ENCODE peak calls at places on chromosomes 5 and 9, in seven cellular contexts. E, K, F, S, I, D and V are unnamed samples.

GRCh38 chr9:8845376-8845775 is 1045.8 kb upstream of the DMAC1 start:
- DNase-seq in E (peak; percentile 68), K (peak; percentile 79), F (no peak), S (no peak), I (no peak), D (no peak), V (peak; percentile 81)

GRCh38 chr9:133729646-133730281 is 8.4 kb downstream of the SARDH start:
- DNase-seq in E (no peak), K (no peak), F (no peak), S (no peak), I (no peak), D (no peak), V (no peak)

GRCh38 chr5:40677456-40677855 is 2.3 kb upstream of the PTGER4 start:
- DNase-seq in E (no peak), K (no peak), F (no peak), S (no peak), I (no peak), D (no peak), V (no peak)

GRCh38 chr5:173452506-173452905 is 124.3 kb upstream of the STC2 start:
- DNase-seq in E (no peak), K (no peak), F (no peak), S (no peak), I (no peak), D (peak; percentile 39), V (no peak)

GRCh38 chr9:82957526-82958379 is 105.2 kb downstream of the RASEF start:
- DNase-seq in E (no peak), K (peak; percentile 49), F (no peak), S (no peak), I (no peak), D (no peak), V (peak; percentile 90)

GRCh38 chr9:134368571-134368970 is 42.3 kb downstream of the RXRA start:
- DNase-seq in E (no peak), K (no peak), F (no peak), S (no peak), I (no peak), D (no peak), V (no peak)

GRCh38 chr9:89469003-89469402 is 28.9 kb downstream of the SEMA4D start:
- DNase-seq in E (no peak), K (no peak), F (no peak), S (no peak), I (no peak), D (no peak), V (no peak)

GRCh38 chr5:133295520-133295919 is 243.7 kb downstream of the HSPA4 start:
- DNase-seq in E (no peak), K (no peak), F (no peak), S (no peak), I (no peak), D (no peak), V (no peak)

GRCh38 chr9:10062629-10063395 is 550.0 kb downstream of the PTPRD start:
- DNase-seq in E (no peak), K (no peak), F (no peak), S (no peak), I (no peak), D (no peak), V (peak; percentile 27)

GRCh38 chr5:15191012-15191411 is 309.0 kb upstream of the FBXL7 start:
- DNase-seq in E (no peak), K (no peak), F (no peak), S (no peak), I (no peak), D (peak; percentile 5), V (no peak)

GRCh38 chr5:134563962-134564361 is 38.5 kb downstream of the JADE2 start:
- DNase-seq in E (no peak), K (no peak), F (no peak), S (no peak), I (no peak), D (no peak), V (no peak)

GRCh38 chr9:128139621-128140020 is 9.6 kb upstream of the LCN2 start:
- DNase-seq in E (peak; percentile 8), K (no peak), F (no peak), S (no peak), I (no peak), D (no peak), V (peak; percentile 45)

GRCh38 chr9:115327441-115328122 is 209.6 kb upstream of the TNC start:
- DNase-seq in E (no peak), K (no peak), F (no peak), S (no peak), I (no peak), D (peak; percentile 69), V (no peak)

GRCh38 chr9:93076101-93076791 is 17.7 kb downstream of the SUSD3 start:
- DNase-seq in E (no peak), K (no peak), F (no peak), S (no peak), I (no peak), D (no peak), V (no peak)

GRCh38 chr5:112551437-112552018 is 132.5 kb upstream of the EPB41L4A start:
- DNase-seq in E (no peak), K (peak; percentile 50), F (no peak), S (peak; percentile 62), I (no peak), D (peak; percentile 67), V (peak; percentile 77)

GRCh38 chr9:104927912-104928740 is at the start of gene ABCA1:
- DNase-seq in E (peak; percentile 96), K (peak; percentile 52), F (peak; percentile 68), S (peak; percentile 94), I (peak; percentile 59), D (peak; percentile 91), V (peak; percentile 90)

GRCh38 chr5:168317521-168318147 is 26.2 kb downstream of the WWC1 start:
- DNase-seq in E (no peak), K (peak; percentile 21), F (no peak), S (peak; percentile 62), I (no peak), D (peak; percentile 94), V (peak; percentile 40)

GRCh38 chr5:67483453-67484030 is 286.9 kb upstream of the CD180 start:
- DNase-seq in E (no peak), K (no peak), F (no peak), S (no peak), I (no peak), D (peak; percentile 35), V (no peak)

GRCh38 chr5:145521066-145521465 is 314.1 kb downstream of the PRELID2 start:
- DNase-seq in E (no peak), K (no peak), F (no peak), S (no peak), I (no peak), D (no peak), V (peak; percentile 69)

GRCh38 chr9:123925820-123926219 is 4.1 kb downstream of the DENND1A start:
- DNase-seq in E (no peak), K (no peak), F (no peak), S (no peak), I (no peak), D (peak; percentile 81), V (no peak)

GRCh38 chr5:55276771-55277170 is 30.7 kb downstream of the DHX29 start:
- DNase-seq in E (no peak), K (no peak), F (no peak), S (no peak), I (no peak), D (peak; percentile 70), V (no peak)

GRCh38 chr9:108759399-108759798 is 96.4 kb downstream of the ACTL7B start:
- DNase-seq in E (no peak), K (peak; percentile 28), F (no peak), S (no peak), I (no peak), D (no peak), V (peak; percentile 75)

GRCh38 chr9:90029996-90030395 is 425.2 kb downstream of the GADD45G start:
- DNase-seq in E (no peak), K (no peak), F (no peak), S (no peak), I (no peak), D (no peak), V (no peak)

GRCh38 chr5:164753434-164753833 is 1248.0 kb downstream of the MAT2B start:
- DNase-seq in E (no peak), K (no peak), F (no peak), S (no peak), I (no peak), D (no peak), V (no peak)

GRCh38 chr9:71955300-71955915 is 44.0 kb downstream of the C9orf85 start:
- DNase-seq in E (no peak), K (no peak), F (peak; percentile 14), S (no peak), I (no peak), D (no peak), V (no peak)

GRCh38 chr9:114433086-114433485 is 45.3 kb upstream of the AKNA start:
- DNase-seq in E (no peak), K (no peak), F (no peak), S (no peak), I (no peak), D (no peak), V (no peak)

GRCh38 chr5:90590-91547 is 1.1 kb upstream of the PLEKHG4B start:
- DNase-seq in E (no peak), K (peak; percentile 31), F (no peak), S (peak; percentile 37), I (no peak), D (peak; percentile 38), V (peak; percentile 60)

GRCh38 chr9:119026120-119026519 is 343.1 kb downstream of the BRINP1 start:
- DNase-seq in E (peak; percentile 70), K (peak; percentile 24), F (no peak), S (peak; percentile 13), I (no peak), D (peak; percentile 35), V (peak; percentile 94)